ENCODE peak calls at places on chromosome 20, in ten cellular contexts. One of them, this sample, is unnamed.

GRCh38 chr20:6142348-6142993 is 19.6 kb upstream of the FERMT1 start:
- DNase-seq in A172: peak; percentile 59
- DNase-seq in activated T-cell treated with anti-CD3 and anti-CD28 coated beads for 4 hours: peak; percentile 33
- DNase-seq in GDM1: no peak
- DNase-seq in kidney epithelial cell: no peak
- DNase-seq in activated naive CD4-positive, alpha-beta T cell: no peak
- DNase-seq in hypothalamus: peak; percentile 4
- DNase-seq in stimulated activated CD4-positive, alpha-beta T cell treated with anti-CD3 and anti-CD28 coated beads, Interleukin-2, amount 100 ng/mL, for 24 hours: peak; percentile 47
- DNase-seq in lower leg skin: no peak
- DNase-seq in kidney tubule cell: peak; percentile 62
- DNase-seq in this sample: peak; percentile 79

GRCh38 chr20:58099291-58099915 is 129.1 kb downstream of the ANKRD60 start:
- DNase-seq in A172: no peak
- DNase-seq in activated T-cell treated with anti-CD3 and anti-CD28 coated beads for 4 hours: no peak
- DNase-seq in GDM1: no peak
- DNase-seq in kidney epithelial cell: no peak
- DNase-seq in activated naive CD4-positive, alpha-beta T cell: no peak
- DNase-seq in hypothalamus: no peak
- DNase-seq in stimulated activated CD4-positive, alpha-beta T cell treated with anti-CD3 and anti-CD28 coated beads, Interleukin-2, amount 100 ng/mL, for 24 hours: no peak
- DNase-seq in lower leg skin: peak; percentile 56
- DNase-seq in kidney tubule cell: no peak
- DNase-seq in this sample: no peak

GRCh38 chr20:64145458-64146300 is 18.6 kb upstream of the MYT1 start:
- DNase-seq in A172: no peak
- DNase-seq in activated T-cell treated with anti-CD3 and anti-CD28 coated beads for 4 hours: no peak
- DNase-seq in GDM1: no peak
- DNase-seq in kidney epithelial cell: no peak
- DNase-seq in activated naive CD4-positive, alpha-beta T cell: no peak
- DNase-seq in hypothalamus: no peak
- DNase-seq in stimulated activated CD4-positive, alpha-beta T cell treated with anti-CD3 and anti-CD28 coated beads, Interleukin-2, amount 100 ng/mL, for 24 hours: no peak
- DNase-seq in lower leg skin: peak; percentile 76
- DNase-seq in kidney tubule cell: no peak
- DNase-seq in this sample: no peak

GRCh38 chr20:58102744-58103516 is 125.5 kb downstream of the ANKRD60 start:
- DNase-seq in A172: peak; percentile 95
- DNase-seq in activated T-cell treated with anti-CD3 and anti-CD28 coated beads for 4 hours: no peak
- DNase-seq in GDM1: no peak
- DNase-seq in kidney epithelial cell: no peak
- DNase-seq in activated naive CD4-positive, alpha-beta T cell: no peak
- DNase-seq in hypothalamus: no peak
- DNase-seq in stimulated activated CD4-positive, alpha-beta T cell treated with anti-CD3 and anti-CD28 coated beads, Interleukin-2, amount 100 ng/mL, for 24 hours: peak; percentile 30
- DNase-seq in lower leg skin: peak; percentile 62
- DNase-seq in kidney tubule cell: peak; percentile 33
- DNase-seq in this sample: no peak

GRCh38 chr20:3551681-3552434 is 81.0 kb downstream of the ATRN start:
- DNase-seq in A172: no peak
- DNase-seq in activated T-cell treated with anti-CD3 and anti-CD28 coated beads for 4 hours: no peak
- DNase-seq in GDM1: no peak
- DNase-seq in kidney epithelial cell: no peak
- DNase-seq in activated naive CD4-positive, alpha-beta T cell: no peak
- DNase-seq in hypothalamus: no peak
- DNase-seq in stimulated activated CD4-positive, alpha-beta T cell treated with anti-CD3 and anti-CD28 coated beads, Interleukin-2, amount 100 ng/mL, for 24 hours: no peak
- DNase-seq in lower leg skin: no peak
- DNase-seq in kidney tubule cell: peak; percentile 60
- DNase-seq in this sample: no peak

GRCh38 chr20:10637062-10637559 is 36.7 kb downstream of the JAG1 start:
- DNase-seq in A172: no peak
- DNase-seq in activated T-cell treated with anti-CD3 and anti-CD28 coated beads for 4 hours: no peak
- DNase-seq in GDM1: no peak
- DNase-seq in kidney epithelial cell: no peak
- DNase-seq in activated naive CD4-positive, alpha-beta T cell: no peak
- DNase-seq in hypothalamus: no peak
- DNase-seq in stimulated activated CD4-positive, alpha-beta T cell treated with anti-CD3 and anti-CD28 coated beads, Interleukin-2, amount 100 ng/mL, for 24 hours: no peak
- DNase-seq in lower leg skin: peak; percentile 86
- DNase-seq in kidney tubule cell: no peak
- DNase-seq in this sample: peak; percentile 82

GRCh38 chr20:49508435-49509199 is 26.1 kb upstream of the KCNB1 start:
- DNase-seq in A172: peak; percentile 62
- DNase-seq in activated T-cell treated with anti-CD3 and anti-CD28 coated beads for 4 hours: no peak
- DNase-seq in GDM1: peak; percentile 6
- DNase-seq in kidney epithelial cell: peak; percentile 4
- DNase-seq in activated naive CD4-positive, alpha-beta T cell: no peak
- DNase-seq in hypothalamus: no peak
- DNase-seq in stimulated activated CD4-positive, alpha-beta T cell treated with anti-CD3 and anti-CD28 coated beads, Interleukin-2, amount 100 ng/mL, for 24 hours: no peak
- DNase-seq in lower leg skin: no peak
- DNase-seq in kidney tubule cell: peak; percentile 38
- DNase-seq in this sample: peak; percentile 64

GRCh38 chr20:57535297-57535696 is 10.4 kb upstream of the CTCFL start:
- DNase-seq in A172: no peak
- DNase-seq in activated T-cell treated with anti-CD3 and anti-CD28 coated beads for 4 hours: no peak
- DNase-seq in GDM1: no peak
- DNase-seq in kidney epithelial cell: no peak
- DNase-seq in activated naive CD4-positive, alpha-beta T cell: no peak
- DNase-seq in hypothalamus: no peak
- DNase-seq in stimulated activated CD4-positive, alpha-beta T cell treated with anti-CD3 and anti-CD28 coated beads, Interleukin-2, amount 100 ng/mL, for 24 hours: no peak
- DNase-seq in lower leg skin: no peak
- DNase-seq in kidney tubule cell: no peak
- DNase-seq in this sample: no peak

GRCh38 chr20:51138576-51138975 is 115.7 kb upstream of the KCNG1 start:
- DNase-seq in A172: no peak
- DNase-seq in activated T-cell treated with anti-CD3 and anti-CD28 coated beads for 4 hours: no peak
- DNase-seq in GDM1: no peak
- DNase-seq in kidney epithelial cell: no peak
- DNase-seq in activated naive CD4-positive, alpha-beta T cell: no peak
- DNase-seq in hypothalamus: no peak
- DNase-seq in stimulated activated CD4-positive, alpha-beta T cell treated with anti-CD3 and anti-CD28 coated beads, Interleukin-2, amount 100 ng/mL, for 24 hours: no peak
- DNase-seq in lower leg skin: peak; percentile 43
- DNase-seq in kidney tubule cell: no peak
- DNase-seq in this sample: no peak

GRCh38 chr20:56005389-56005715 is at the start of gene CBLN4:
- DNase-seq in A172: no peak
- DNase-seq in activated T-cell treated with anti-CD3 and anti-CD28 coated beads for 4 hours: no peak
- DNase-seq in GDM1: no peak
- DNase-seq in kidney epithelial cell: no peak
- DNase-seq in activated naive CD4-positive, alpha-beta T cell: no peak
- DNase-seq in hypothalamus: no peak
- DNase-seq in stimulated activated CD4-positive, alpha-beta T cell treated with anti-CD3 and anti-CD28 coated beads, Interleukin-2, amount 100 ng/mL, for 24 hours: no peak
- DNase-seq in lower leg skin: no peak
- DNase-seq in kidney tubule cell: no peak
- DNase-seq in this sample: no peak

GRCh38 chr20:47749367-47749766 is 35.9 kb downstream of the SULF2 start:
- DNase-seq in A172: no peak
- DNase-seq in activated T-cell treated with anti-CD3 and anti-CD28 coated beads for 4 hours: no peak
- DNase-seq in GDM1: no peak
- DNase-seq in kidney epithelial cell: no peak
- DNase-seq in activated naive CD4-positive, alpha-beta T cell: no peak
- DNase-seq in hypothalamus: no peak
- DNase-seq in stimulated activated CD4-positive, alpha-beta T cell treated with anti-CD3 and anti-CD28 coated beads, Interleukin-2, amount 100 ng/mL, for 24 hours: no peak
- DNase-seq in lower leg skin: no peak
- DNase-seq in kidney tubule cell: no peak
- DNase-seq in this sample: peak; percentile 27

GRCh38 chr20:47088339-47088738 is 193.7 kb downstream of the EYA2 start:
- DNase-seq in A172: no peak
- DNase-seq in activated T-cell treated with anti-CD3 and anti-CD28 coated beads for 4 hours: no peak
- DNase-seq in GDM1: no peak
- DNase-seq in kidney epithelial cell: no peak
- DNase-seq in activated naive CD4-positive, alpha-beta T cell: no peak
- DNase-seq in hypothalamus: no peak
- DNase-seq in stimulated activated CD4-positive, alpha-beta T cell treated with anti-CD3 and anti-CD28 coated beads, Interleukin-2, amount 100 ng/mL, for 24 hours: no peak
- DNase-seq in lower leg skin: no peak
- DNase-seq in kidney tubule cell: no peak
- DNase-seq in this sample: no peak

GRCh38 chr20:57325632-57326356 is 3.8 kb upstream of the SPO11 start:
- DNase-seq in A172: no peak
- DNase-seq in activated T-cell treated with anti-CD3 and anti-CD28 coated beads for 4 hours: no peak
- DNase-seq in GDM1: no peak
- DNase-seq in kidney epithelial cell: no peak
- DNase-seq in activated naive CD4-positive, alpha-beta T cell: no peak
- DNase-seq in hypothalamus: no peak
- DNase-seq in stimulated activated CD4-positive, alpha-beta T cell treated with anti-CD3 and anti-CD28 coated beads, Interleukin-2, amount 100 ng/mL, for 24 hours: no peak
- DNase-seq in lower leg skin: peak; percentile 40
- DNase-seq in kidney tubule cell: no peak
- DNase-seq in this sample: no peak

GRCh38 chr20:22333885-22334545 is 250.4 kb downstream of the FOXA2 start:
- DNase-seq in A172: peak; percentile 75
- DNase-seq in activated T-cell treated with anti-CD3 and anti-CD28 coated beads for 4 hours: peak; percentile 2
- DNase-seq in GDM1: peak; percentile 54
- DNase-seq in kidney epithelial cell: peak; percentile 10
- DNase-seq in activated naive CD4-positive, alpha-beta T cell: no peak
- DNase-seq in hypothalamus: peak; percentile 35
- DNase-seq in stimulated activated CD4-positive, alpha-beta T cell treated with anti-CD3 and anti-CD28 coated beads, Interleukin-2, amount 100 ng/mL, for 24 hours: peak; percentile 25
- DNase-seq in lower leg skin: no peak
- DNase-seq in kidney tubule cell: peak; percentile 62
- DNase-seq in this sample: peak; percentile 73

GRCh38 chr20:3367125-3367524 is 40.3 kb downstream of the DNAAF9 start:
- DNase-seq in A172: no peak
- DNase-seq in activated T-cell treated with anti-CD3 and anti-CD28 coated beads for 4 hours: no peak
- DNase-seq in GDM1: no peak
- DNase-seq in kidney epithelial cell: no peak
- DNase-seq in activated naive CD4-positive, alpha-beta T cell: no peak
- DNase-seq in hypothalamus: no peak
- DNase-seq in stimulated activated CD4-positive, alpha-beta T cell treated with anti-CD3 and anti-CD28 coated beads, Interleukin-2, amount 100 ng/mL, for 24 hours: no peak
- DNase-seq in lower leg skin: no peak
- DNase-seq in kidney tubule cell: peak; percentile 1
- DNase-seq in this sample: no peak

GRCh38 chr20:41029150-41029872 is 689 bp downstream of the TOP1 start:
- DNase-seq in A172: no peak
- DNase-seq in activated T-cell treated with anti-CD3 and anti-CD28 coated beads for 4 hours: no peak
- DNase-seq in GDM1: no peak
- DNase-seq in kidney epithelial cell: no peak
- DNase-seq in activated naive CD4-positive, alpha-beta T cell: no peak
- DNase-seq in hypothalamus: no peak
- DNase-seq in stimulated activated CD4-positive, alpha-beta T cell treated with anti-CD3 and anti-CD28 coated beads, Interleukin-2, amount 100 ng/mL, for 24 hours: peak; percentile 49
- DNase-seq in lower leg skin: peak; percentile 87
- DNase-seq in kidney tubule cell: peak; percentile 27
- DNase-seq in this sample: no peak

GRCh38 chr20:61589055-61589385 is 337.0 kb downstream of the CDH4 start:
- DNase-seq in A172: peak; percentile 71
- DNase-seq in activated T-cell treated with anti-CD3 and anti-CD28 coated beads for 4 hours: no peak
- DNase-seq in GDM1: no peak
- DNase-seq in kidney epithelial cell: peak; percentile 61
- DNase-seq in activated naive CD4-positive, alpha-beta T cell: no peak
- DNase-seq in hypothalamus: no peak
- DNase-seq in stimulated activated CD4-positive, alpha-beta T cell treated with anti-CD3 and anti-CD28 coated beads, Interleukin-2, amount 100 ng/mL, for 24 hours: no peak
- DNase-seq in lower leg skin: no peak
- DNase-seq in kidney tubule cell: peak; percentile 75
- DNase-seq in this sample: peak; percentile 49

GRCh38 chr20:23417861-23418260 is 3.4 kb downstream of the NAPB start:
- DNase-seq in A172: no peak
- DNase-seq in activated T-cell treated with anti-CD3 and anti-CD28 coated beads for 4 hours: no peak
- DNase-seq in GDM1: no peak
- DNase-seq in kidney epithelial cell: no peak
- DNase-seq in activated naive CD4-positive, alpha-beta T cell: no peak
- DNase-seq in hypothalamus: no peak
- DNase-seq in stimulated activated CD4-positive, alpha-beta T cell treated with anti-CD3 and anti-CD28 coated beads, Interleukin-2, amount 100 ng/mL, for 24 hours: no peak
- DNase-seq in lower leg skin: no peak
- DNase-seq in kidney tubule cell: no peak
- DNase-seq in this sample: no peak

GRCh38 chr20:23286346-23286745 is 64.2 kb upstream of the NXT1 start:
- DNase-seq in A172: no peak
- DNase-seq in activated T-cell treated with anti-CD3 and anti-CD28 coated beads for 4 hours: no peak
- DNase-seq in GDM1: no peak
- DNase-seq in kidney epithelial cell: no peak
- DNase-seq in activated naive CD4-positive, alpha-beta T cell: no peak
- DNase-seq in hypothalamus: no peak
- DNase-seq in stimulated activated CD4-positive, alpha-beta T cell treated with anti-CD3 and anti-CD28 coated beads, Interleukin-2, amount 100 ng/mL, for 24 hours: no peak
- DNase-seq in lower leg skin: peak; percentile 77
- DNase-seq in kidney tubule cell: no peak
- DNase-seq in this sample: no peak

GRCh38 chr20:63095718-63096654 is 89.2 kb upstream of the BHLHE23 start:
- DNase-seq in A172: no peak
- DNase-seq in activated T-cell treated with anti-CD3 and anti-CD28 coated beads for 4 hours: no peak
- DNase-seq in GDM1: no peak
- DNase-seq in kidney epithelial cell: no peak
- DNase-seq in activated naive CD4-positive, alpha-beta T cell: no peak
- DNase-seq in hypothalamus: no peak
- DNase-seq in stimulated activated CD4-positive, alpha-beta T cell treated with anti-CD3 and anti-CD28 coated beads, Interleukin-2, amount 100 ng/mL, for 24 hours: no peak
- DNase-seq in lower leg skin: peak; percentile 68
- DNase-seq in kidney tubule cell: no peak
- DNase-seq in this sample: no peak

GRCh38 chr20:8066662-8067061 is 47.1 kb upstream of the TMX4 start:
- DNase-seq in A172: no peak
- DNase-seq in activated T-cell treated with anti-CD3 and anti-CD28 coated beads for 4 hours: no peak
- DNase-seq in GDM1: no peak
- DNase-seq in kidney epithelial cell: no peak
- DNase-seq in activated naive CD4-positive, alpha-beta T cell: no peak
- DNase-seq in hypothalamus: no peak
- DNase-seq in stimulated activated CD4-positive, alpha-beta T cell treated with anti-CD3 and anti-CD28 coated beads, Interleukin-2, amount 100 ng/mL, for 24 hours: no peak
- DNase-seq in lower leg skin: no peak
- DNase-seq in kidney tubule cell: peak; percentile 6
- DNase-seq in this sample: no peak

GRCh38 chr20:21090112-21090737 is 15.9 kb downstream of the LINC00237 start:
- DNase-seq in A172: no peak
- DNase-seq in activated T-cell treated with anti-CD3 and anti-CD28 coated beads for 4 hours: no peak
- DNase-seq in GDM1: no peak
- DNase-seq in kidney epithelial cell: no peak
- DNase-seq in activated naive CD4-positive, alpha-beta T cell: no peak
- DNase-seq in hypothalamus: no peak
- DNase-seq in stimulated activated CD4-positive, alpha-beta T cell treated with anti-CD3 and anti-CD28 coated beads, Interleukin-2, amount 100 ng/mL, for 24 hours: no peak
- DNase-seq in lower leg skin: no peak
- DNase-seq in kidney tubule cell: no peak
- DNase-seq in this sample: no peak

This sample was measured in fibroblast of pulmonary artery.